ENCODE peak calls at places on chromosomes 4 and X, in nine cellular contexts. O is right atrium auricular region, Z is AG10803, S is H9, R is WTC11, M is AG09309, N is upper lobe of left lung, E is lower lobe of right lung, C is pancreas. F is an unnamed sample.

GRCh38 chr4:73606465-73606974 is 13.7 kb downstream of the RASSF6 start:
- DNase-seq in S (no peak), M (no peak), C (peak; percentile 14), O (no peak), E (no peak), Z (no peak), R (no peak), N (no peak), F (no peak)

GRCh38 chr4:161186750-161187149 is 977.0 kb downstream of the FSTL5 start:
- DNase-seq in Z (no peak), M (no peak), N (no peak), O (no peak), E (no peak), S (no peak), R (no peak), C (no peak), F (no peak)

GRCh38 chr4:113212613-113213012 is 163.2 kb downstream of the ANK2 start:
- DNase-seq in S (no peak), C (no peak), N (no peak), Z (no peak), M (no peak), R (no peak), E (no peak), O (no peak), F (no peak)

GRCh38 chr4:67035501-67035900 is 509.8 kb downstream of the CENPC start:
- DNase-seq in E (no peak), M (no peak), R (no peak), O (no peak), N (no peak), Z (no peak), S (no peak), C (no peak), F (peak; percentile 35)

GRCh38 chr4:178426871-178427270 is 984.6 kb upstream of the AGA start:
- DNase-seq in M (no peak), S (no peak), N (no peak), R (no peak), Z (no peak), O (no peak), E (no peak), C (no peak), F (no peak)

GRCh38 chrX:31212856-31213748 is 141.3 kb upstream of the FTHL17 start:
- DNase-seq in R (no peak), S (no peak), O (no peak), E (no peak), C (no peak), N (no peak), Z (no peak), M (no peak), F (no peak)

GRCh38 chrX:120486786-120487185 is 17.7 kb upstream of the LAMP2 start:
- DNase-seq in Z (no peak), S (no peak), E (no peak), O (no peak), C (no peak), M (no peak), N (no peak), R (no peak), F (no peak)

GRCh38 chrX:153395613-153396319 is 5.4 kb downstream of the PNMA6E start:
- DNase-seq in N (no peak), O (no peak), R (no peak), Z (no peak), C (no peak), E (no peak), S (no peak), M (no peak), F (no peak)

GRCh38 chr4:1300466-1301455 is 11.1 kb downstream of the MAEA start:
- DNase-seq in S (no peak), C (peak; percentile 45), N (peak; percentile 84), Z (peak; percentile 46), R (no peak), E (peak; percentile 88), O (peak; percentile 78), M (peak; percentile 43), F (peak; percentile 73)

GRCh38 chr4:135123632-135124031 is 922.0 kb upstream of the PABPC4L start:
- DNase-seq in Z (no peak), M (no peak), R (no peak), S (no peak), C (no peak), O (no peak), N (no peak), E (no peak), F (no peak)

GRCh38 chr4:5203925-5204324 is 152.6 kb downstream of the STK32B start:
- DNase-seq in M (peak; percentile 31), E (no peak), C (no peak), R (no peak), N (no peak), S (no peak), Z (peak; percentile 80), O (no peak), F (no peak)

GRCh38 chr4:1249731-1250526 is 999 bp upstream of the CTBP1 start:
- DNase-seq in C (peak; percentile 59), S (peak; percentile 49), N (peak; percentile 49), E (peak; percentile 62), R (peak; percentile 41), O (peak; percentile 64), Z (peak; percentile 71), M (no peak), F (no peak)

GRCh38 chr4:149264093-149264733 is 551.4 kb downstream of the IQCM start:
- DNase-seq in M (peak; percentile 21), Z (peak; percentile 67), O (no peak), E (no peak), C (no peak), N (peak; percentile 37), S (peak; percentile 46), R (peak; percentile 43), F (peak; percentile 9)

GRCh38 chr4:24770111-24770584 is 25.2 kb upstream of the SOD3 start:
- DNase-seq in C (no peak), N (no peak), O (no peak), S (no peak), M (peak; percentile 88), Z (peak; percentile 88), R (no peak), E (no peak), F (peak; percentile 48)

GRCh38 chr4:70197842-70198241 is 2.3 kb downstream of the ODAM start:
- DNase-seq in N (peak; percentile 78), O (no peak), Z (no peak), E (peak; percentile 47), S (no peak), R (no peak), M (no peak), C (peak; percentile 67), F (no peak)

GRCh38 chr4:14375816-14376215 is 626.5 kb upstream of the CPEB2 start:
- DNase-seq in R (no peak), N (no peak), Z (no peak), E (no peak), C (no peak), M (no peak), S (no peak), O (no peak), F (no peak)

GRCh38 chrX:45667666-45668065 is 467.0 kb upstream of the DIPK2B start:
- DNase-seq in S (no peak), E (no peak), C (no peak), Z (peak; percentile 6), R (no peak), N (no peak), M (no peak), O (no peak), F (no peak)

GRCh38 chr4:151325320-151326246 is at the start of gene SH3D19:
- DNase-seq in Z (peak; percentile 59), C (peak; percentile 78), S (peak; percentile 52), O (peak; percentile 64), M (no peak), E (peak; percentile 79), R (peak; percentile 58), N (peak; percentile 72), F (peak; percentile 30)

GRCh38 chr4:183449193-183449888 is 4.9 kb downstream of the CDKN2AIP start:
- DNase-seq in O (no peak), R (no peak), C (no peak), M (no peak), Z (peak; percentile 23), E (no peak), S (no peak), N (no peak), F (no peak)

GRCh38 chrX:45847966-45848365 is 647.3 kb upstream of the DIPK2B start:
- DNase-seq in S (no peak), M (no peak), C (no peak), R (no peak), O (no peak), N (no peak), E (no peak), Z (peak; percentile 18), F (no peak)

GRCh38 chr4:158018090-158018808 is 154.6 kb downstream of the GASK1B start:
- DNase-seq in M (no peak), S (no peak), E (no peak), R (no peak), C (no peak), N (no peak), O (no peak), Z (no peak), F (no peak)

DNA sequence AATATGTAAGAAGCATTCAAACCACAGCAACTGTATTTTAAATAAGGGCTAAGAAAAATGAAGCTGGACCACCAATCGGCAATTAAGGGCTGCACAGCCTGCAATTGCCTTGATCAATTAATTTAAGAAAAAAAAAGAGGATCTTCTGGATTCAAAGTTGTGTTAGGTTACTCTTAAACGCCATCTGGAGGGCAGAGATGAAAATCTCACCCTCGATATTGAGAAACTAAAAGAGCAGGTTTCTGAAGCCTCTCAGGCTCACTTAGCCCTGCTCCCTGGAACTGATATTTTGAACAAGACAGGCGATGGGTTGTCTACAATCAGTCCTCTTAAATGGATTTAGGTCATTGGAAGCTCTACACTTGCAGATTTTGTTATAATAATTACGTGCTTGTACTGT is 579.4 kb downstream of the GRXCR1 start:
- DNase-seq in Z (no peak), R (no peak), C (no peak), M (no peak), S (no peak), E (no peak), O (no peak), N (no peak), F (no peak)
- TF ChIP-seq CTCF in Z (peak; percentile 9), R (no peak), C (no peak), M (no peak), S (peak; percentile 45), E (no peak), O (no peak), N (no peak), F (peak; percentile 15)

DNA sequence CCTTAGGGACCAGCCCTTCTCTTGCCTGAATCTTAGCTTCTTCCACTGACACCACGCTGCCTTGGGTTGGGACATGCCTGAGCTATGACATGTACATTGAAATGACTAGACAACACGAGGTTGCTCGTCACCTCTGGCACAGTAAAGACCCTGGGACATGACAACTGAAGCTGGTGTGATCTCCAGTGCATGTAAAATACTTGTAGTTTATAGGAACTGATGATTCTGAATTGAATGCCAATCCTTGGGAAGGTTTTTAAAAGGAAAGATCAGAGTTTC is 100.7 kb upstream of the PGRMC2 start:
- DNase-seq in E (no peak), O (no peak), R (no peak), M (no peak), S (no peak), C (no peak), N (no peak), Z (peak; percentile 29), F (peak; percentile 78)
- TF ChIP-seq CTCF in E (no peak), O (no peak), R (no peak), M (no peak), S (no peak), C (no peak), N (no peak), Z (no peak), F (no peak)

GRCh38 chr4:71526626-71527406 is 188.0 kb downstream of the SLC4A4 start:
- DNase-seq in O (no peak), E (no peak), R (no peak), Z (no peak), S (no peak), C (no peak), N (no peak), M (no peak), F (no peak)
- TF ChIP-seq CTCF in O (no peak), E (no peak), R (no peak), Z (peak; percentile 10), S (peak; percentile 56), C (no peak), N (no peak), M (peak; percentile 30), F (no peak)

GRCh38 chrX:103343105-103343504 is 13.1 kb downstream of the TCEAL7 start:
- DNase-seq in C (no peak), R (peak; percentile 27), N (no peak), E (no peak), S (no peak), M (no peak), O (no peak), Z (peak; percentile 39), F (no peak)
- TF ChIP-seq CTCF in C (peak; percentile 68), R (peak; percentile 28), N (peak; percentile 64), E (peak; percentile 60), S (peak; percentile 73), M (peak; percentile 70), O (peak; percentile 40), Z (peak; percentile 74), F (peak; percentile 65)

F was measured in keratinocyte.